ENCODE peak calls at places on chromosomes 6 and 20, in six cellular contexts. U is GM23248, K is PC-3, Y is hepatocyte, N is GM23338, C is PC-9. V is an unnamed sample.

GRCh38 chr20:47801759-47802158 is 16.5 kb upstream of the SULF2 start:
- DNase-seq in N (no peak), U (no peak), K (no peak), C (no peak), Y (no peak), V (no peak)

GRCh38 chr6:129162605-129163004 is 279.7 kb downstream of the LAMA2 start:
- DNase-seq in U (no peak), N (no peak), Y (no peak), C (no peak), K (no peak), V (no peak)

GRCh38 chr6:46378882-46379405 is 112.3 kb downstream of the RCAN2 start:
- DNase-seq in K (no peak), C (no peak), U (no peak), N (no peak), Y (no peak), V (no peak)

GRCh38 chr6:89357390-89357789 is 4.9 kb upstream of the UBE2J1 start:
- DNase-seq in C (no peak), N (no peak), K (no peak), Y (no peak), U (no peak), V (no peak)

GRCh38 chr6:127462391-127462790 is 3.2 kb upstream of the KIAA0408 start:
- DNase-seq in U (peak; percentile 18), C (no peak), N (peak; percentile 55), Y (no peak), K (peak; percentile 31), V (no peak)

GRCh38 chr6:24931296-24931695 is 4.5 kb downstream of the RIPOR2 start:
- DNase-seq in U (peak; percentile 18), Y (no peak), C (no peak), K (no peak), N (no peak), V (no peak)

GRCh38 chr6:137121401-137121997 is 51.9 kb downstream of the IL22RA2 start:
- DNase-seq in K (no peak), C (no peak), U (no peak), Y (no peak), N (no peak), V (no peak)

GRCh38 chr20:4867036-4867435 is 134.3 kb downstream of the SLC23A2 start:
- DNase-seq in Y (peak; percentile 17), C (no peak), K (no peak), U (no peak), N (no peak), V (no peak)

GRCh38 chr20:31594558-31595379 is 10.3 kb upstream of the ID1 start:
- DNase-seq in C (no peak), U (no peak), N (peak; percentile 91), Y (peak; percentile 27), K (no peak), V (no peak)

GRCh38 chr6:3571206-3571815 is 114.5 kb upstream of the SLC22A23 start:
- DNase-seq in U (no peak), N (no peak), K (no peak), Y (no peak), C (no peak), V (no peak)

GRCh38 chr6:4434655-4435054 is 299.3 kb upstream of the ECI2 start:
- DNase-seq in N (no peak), C (no peak), U (no peak), Y (no peak), K (no peak), V (no peak)

GRCh38 chr6:41469951-41470340 is 76.2 kb upstream of the FOXP4 start:
- DNase-seq in U (no peak), K (no peak), N (peak; percentile 79), C (no peak), Y (peak; percentile 60), V (no peak)

GRCh38 chr20:11041396-11041795 is 367.6 kb upstream of the JAG1 start:
- DNase-seq in C (no peak), U (peak; percentile 0), K (peak; percentile 69), Y (no peak), N (no peak), V (no peak)

GRCh38 chr6:16697437-16698162 is 63.7 kb downstream of the ATXN1 start:
- DNase-seq in K (no peak), U (no peak), C (no peak), Y (no peak), N (no peak), V (no peak)

GRCh38 chr6:119587537-119587936 is 238.0 kb upstream of the MAN1A1 start:
- DNase-seq in U (peak; percentile 39), C (peak; percentile 55), Y (peak; percentile 22), N (peak; percentile 17), K (peak; percentile 36), V (peak; percentile 3)

GRCh38 chr6:84671188-84671587 is 93.2 kb downstream of the TBX18 start:
- DNase-seq in K (peak; percentile 26), C (no peak), N (no peak), U (no peak), Y (peak; percentile 26), V (no peak)

GRCh38 chr6:12576389-12576788 is 140.2 kb upstream of the PHACTR1 start:
- DNase-seq in N (no peak), C (peak; percentile 47), Y (peak; percentile 40), U (peak; percentile 61), K (peak; percentile 48), V (no peak)

GRCh38 chr6:144955853-144956252 is 670.7 kb downstream of the UTRN start:
- DNase-seq in Y (no peak), U (peak; percentile 54), C (no peak), K (peak; percentile 26), N (no peak), V (no peak)

GRCh38 chr20:57938158-57939108 is 228.6 kb upstream of the PMEPA1 start:
- DNase-seq in K (no peak), Y (no peak), U (peak; percentile 50), N (peak; percentile 37), C (no peak), V (no peak)

GRCh38 chr20:16596991-16597390 is 23.7 kb upstream of the KIF16B start:
- DNase-seq in Y (no peak), N (no peak), C (no peak), K (no peak), U (no peak), V (no peak)

GRCh38 chr20:47350181-47350550 is 6.3 kb downstream of the ZMYND8 start:
- DNase-seq in C (no peak), K (no peak), Y (no peak), U (no peak), N (no peak), V (no peak)

GRCh38 chr6:22295145-22295544 is 1.7 kb downstream of the PRL start:
- DNase-seq in U (no peak), Y (no peak), C (no peak), K (no peak), N (no peak), V (no peak)

GRCh38 chr6:135170849-135171248 is 10.3 kb upstream of the MYB start:
- DNase-seq in C (peak; percentile 36), U (peak; percentile 2), Y (no peak), K (peak; percentile 21), N (no peak), V (no peak)

GRCh38 chr6:88268508-88268907 is 102.4 kb upstream of the CNR1 start:
- DNase-seq in Y (no peak), N (no peak), K (no peak), U (no peak), C (no peak), V (no peak)

GRCh38 chr6:166412156-166412910 is 29.6 kb upstream of the MPC1 start:
- DNase-seq in U (no peak), Y (no peak), K (no peak), C (no peak), N (no peak), V (no peak)

GRCh38 chr6:151186276-151186675 is 53.5 kb upstream of the AKAP12 start:
- DNase-seq in K (no peak), U (no peak), C (no peak), Y (no peak), N (no peak), V (no peak)

GRCh38 chr6:150395388-150396009 is 26.7 kb downstream of the IYD start:
- DNase-seq in N (peak; percentile 93), Y (peak; percentile 82), C (peak; percentile 60), K (peak; percentile 67), U (peak; percentile 80), V (peak; percentile 49)

GRCh38 chr6:157459327-157459726 is 78.3 kb downstream of the ZDHHC14 start:
- DNase-seq in U (no peak), N (no peak), K (no peak), Y (no peak), C (no peak), V (no peak)

GRCh38 chr20:47980336-47981177 is 195.3 kb upstream of the SULF2 start:
- DNase-seq in U (no peak), N (no peak), Y (no peak), C (no peak), K (no peak), V (no peak)

GRCh38 chr6:27156874-27157460 is 90.5 kb upstream of the PRSS16 start:
- DNase-seq in Y (no peak), U (peak; percentile 23), K (no peak), N (peak; percentile 55), C (no peak), V (no peak)
- TF ChIP-seq EZH2 in Y (no peak), U (no peak), K (no peak), N (no peak), C (no peak), V (no peak)

GRCh38 chr6:138600726-138601125 is 101.4 kb upstream of the NHSL1 start:
- DNase-seq in U (peak; percentile 83), C (no peak), Y (no peak), K (peak; percentile 32), N (no peak), V (no peak)
- H3K9me2 ChIP-seq in U (no peaks in the 10 kb centered on the region), C (no peaks in the 10 kb centered on the region), Y (no peaks in the 10 kb centered on the region), K (no peaks in the 10 kb centered on the region), N (no peaks in the 10 kb centered on the region), V (no peaks in the 10 kb centered on the region)

GRCh38 chr20:56925696-56926101 is 296.6 kb downstream of the TFAP2C start:
- DNase-seq in U (peak; percentile 28), N (no peak), Y (no peak), K (peak; percentile 29), C (no peak), V (no peak)
- TF ChIP-seq EZH2 in U (no peak), N (peak; percentile 43), Y (peak; percentile 69), K (peak; percentile 58), C (no peak), V (no peak)

GRCh38 chr6:108795122-108795521 is 53.1 kb upstream of the ARMC2 start:
- DNase-seq in C (no peak), Y (no peak), K (no peak), N (no peak), U (no peak), V (no peak)

GRCh38 chr6:108796875-108797274 is 51.3 kb upstream of the ARMC2 start:
- DNase-seq in U (no peak), C (no peak), K (no peak), Y (no peak), N (no peak), V (no peak)

GRCh38 chr6:108793449-108794134 is 54.6 kb upstream of the ARMC2 start:
- DNase-seq in N (no peak), U (no peak), C (no peak), Y (no peak), K (no peak), V (no peak)

GRCh38 chr6:108797951-108798671 is 50.1 kb upstream of the ARMC2 start:
- DNase-seq in U (no peak), N (no peak), C (peak; percentile 74), K (peak; percentile 8), Y (no peak), V (no peak)

DNA sequence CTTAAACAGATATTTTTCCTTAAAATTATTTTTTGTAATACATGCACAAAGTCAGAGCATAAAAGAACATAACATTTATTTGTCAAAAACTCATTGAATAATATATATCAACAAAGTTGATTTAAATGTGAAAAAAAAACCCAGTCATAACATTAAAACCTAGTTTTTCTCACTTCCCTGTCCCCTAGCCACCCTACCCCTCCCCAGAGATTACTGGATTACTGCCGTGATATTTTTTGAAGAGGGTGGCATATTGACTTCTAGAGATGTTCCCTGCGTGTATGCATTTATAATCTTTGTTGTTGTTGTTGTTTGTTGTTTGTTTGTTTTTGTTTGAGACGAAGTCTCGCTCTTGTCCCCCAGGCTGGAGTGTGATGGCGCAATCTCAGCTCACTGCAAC is 52.4 kb upstream of the ARMC2 start:
- DNase-seq in C (no peak), K (no peak), Y (no peak), N (no peak), U (no peak), V (no peak)
- H3K9me2 ChIP-seq in C (no peaks in the 10 kb centered on the region), K (no peaks in the 10 kb centered on the region), Y (no peaks in the 10 kb centered on the region), N (no peaks in the 10 kb centered on the region), U (no peaks in the 10 kb centered on the region), V (no peaks in the 10 kb centered on the region)